ENCODE peak calls at places on chromosome 6, in ten cellular contexts. J is Calu3, H is right lobe of liver, F is PC-3, S is choroid plexus epithelial cell, R is lung, E is Panc1, M is transverse colon, P is left lung, K is body of pancreas. Z is an unnamed sample.

GRCh38 chr6:167898673-167899311 is 72.1 kb downstream of the AFDN start:
- DNase-seq in J (no peak), P (no peak), E (no peak), K (no peak), M (no peak), S (peak), R (no peak), F (peak), H (no peak), Z (no peak)

GRCh38 chr6:1024587-1024986 is 287.3 kb upstream of the FOXQ1 start:
- DNase-seq in H (no peak), P (no peak), E (no peak), J (no peak), R (peak), M (peak), S (peak), K (peak), F (peak), Z (no peak)

GRCh38 chr6:54188832-54189231 is 77.6 kb downstream of the MLIP start:
- DNase-seq in H (no peak), F (no peak), P (no peak), R (no peak), S (peak), M (no peak), E (no peak), K (no peak), J (no peak), Z (no peak)

GRCh38 chr6:157317129-157317814 is 6.0 kb downstream of the TMEM242 start:
- DNase-seq in M (peak), J (peak), K (peak), H (peak), E (peak), S (peak), R (peak), P (no peak), F (peak), Z (no peak)

GRCh38 chr6:41939848-41940758 is 1.5 kb downstream of the CCND3 start:
- DNase-seq in K (no peak), M (peak), F (peak), J (peak), H (peak), E (no peak), R (peak), P (peak), S (peak), Z (peak)

GRCh38 chr6:123393333-123393732 is 243.4 kb downstream of the TRDN start:
- DNase-seq in P (no peak), M (no peak), R (no peak), S (peak), K (no peak), F (peak), H (no peak), J (no peak), E (no peak), Z (no peak)

GRCh38 chr6:92376711-92377110 is 1042.6 kb downstream of the EPHA7 start:
- DNase-seq in P (no peak), E (no peak), F (no peak), R (no peak), M (no peak), K (no peak), J (no peak), S (no peak), H (no peak), Z (no peak)

GRCh38 chr6:138856654-138857053 is 60.8 kb downstream of the ECT2L start:
- DNase-seq in F (no peak), S (no peak), P (no peak), H (no peak), R (no peak), E (no peak), M (no peak), J (no peak), K (no peak), Z (no peak)

GRCh38 chr6:134619789-134620188 is 301.9 kb upstream of the SGK1 start:
- DNase-seq in J (peak), E (no peak), M (no peak), S (peak), H (no peak), F (peak), K (no peak), R (no peak), P (no peak), Z (no peak)

GRCh38 chr6:51902261-51902764 is 185.1 kb downstream of the PKHD1 start:
- DNase-seq in H (no peak), M (no peak), E (no peak), K (no peak), R (no peak), S (no peak), J (no peak), F (no peak), P (no peak), Z (no peak)

GRCh38 chr6:125174626-125175025 is 21.1 kb downstream of the TPD52L1 start:
- DNase-seq in K (no peak), R (no peak), E (no peak), J (no peak), M (no peak), P (no peak), S (peak), H (peak), F (no peak), Z (no peak)

GRCh38 chr6:146028250-146028789 is 542 bp upstream of the GRM1 start:
- DNase-seq in P (peak), M (peak), R (no peak), J (peak), H (peak), E (no peak), S (peak), K (peak), F (peak), Z (peak)

GRCh38 chr6:104623052-104623690 is 236.5 kb downstream of the HACE1 start:
- DNase-seq in M (no peak), F (peak), E (no peak), P (no peak), J (peak), S (peak), R (no peak), H (no peak), K (no peak), Z (no peak)

GRCh38 chr6:113496157-113496556 is 361.0 kb upstream of the MARCKS start:
- DNase-seq in J (no peak), S (peak), P (no peak), M (no peak), F (no peak), E (no peak), H (no peak), K (no peak), R (no peak), Z (no peak)

GRCh38 chr6:104887350-104887749 is 27.6 kb upstream of the HACE1 start:
- DNase-seq in R (no peak), J (no peak), E (no peak), F (peak), P (no peak), K (no peak), S (peak), M (no peak), H (no peak), Z (peak)

GRCh38 chr6:1081566-1081965 is 230.3 kb upstream of the FOXQ1 start:
- DNase-seq in K (no peak), M (no peak), S (no peak), J (no peak), P (no peak), E (no peak), F (no peak), H (no peak), R (no peak), Z (no peak)

GRCh38 chr6:137696765-137697164 is 170.3 kb upstream of the TNFAIP3 start:
- DNase-seq in R (no peak), J (no peak), E (no peak), H (no peak), F (no peak), M (no peak), S (no peak), P (no peak), K (no peak), Z (no peak)

GRCh38 chr6:168508903-168509302 is 67.9 kb downstream of the SMOC2 start:
- DNase-seq in H (no peak), E (no peak), P (no peak), F (no peak), S (no peak), J (no peak), R (no peak), M (no peak), K (no peak), Z (no peak)

GRCh38 chr6:70241991-70242420 is 60.9 kb downstream of the COL9A1 start:
- DNase-seq in E (no peak), P (peak), M (peak), J (peak), R (no peak), K (peak), H (no peak), S (no peak), F (no peak), Z (no peak)

GRCh38 chr6:139291813-139292619 is at the start of gene TXLNB:
- DNase-seq in H (no peak), M (peak), K (peak), F (no peak), P (peak), J (no peak), R (peak), E (no peak), S (peak), Z (no peak)

GRCh38 chr6:133947302-133947900 is 5.6 kb upstream of the TBPL1 start:
- DNase-seq in S (no peak), K (peak), M (peak), R (no peak), F (no peak), H (peak), P (no peak), E (no peak), J (no peak), Z (no peak)

GRCh38 chr6:84284428-84285033 is 57.1 kb upstream of the CEP162 start:
- DNase-seq in S (peak), P (no peak), M (no peak), E (no peak), H (no peak), K (peak), F (peak), J (peak), R (no peak), Z (no peak)

GRCh38 chr6:93266418-93266817 is 152.9 kb downstream of the EPHA7 start:
- DNase-seq in R (no peak), M (no peak), S (no peak), K (no peak), F (no peak), J (no peak), E (no peak), H (no peak), P (no peak), Z (no peak)

GRCh38 chr6:109531446-109531845 is 48.4 kb upstream of the ZBTB24 start:
- DNase-seq in H (no peak), E (no peak), R (no peak), K (no peak), M (no peak), F (no peak), J (no peak), S (no peak), P (no peak), Z (no peak)

GRCh38 chr6:67016921-67017460 is 1310.0 kb upstream of the EYS start:
- DNase-seq in R (no peak), S (no peak), H (no peak), M (no peak), P (no peak), K (no peak), E (no peak), J (no peak), F (no peak), Z (no peak)

GRCh38 chr6:148854992-148855391 is 108.2 kb downstream of the UST start:
- DNase-seq in J (no peak), F (no peak), P (no peak), S (no peak), E (no peak), H (no peak), M (no peak), R (no peak), K (no peak), Z (no peak)
- TF ChIP-seq CTCF in J (no peak), F (no peak), P (no peak), S (no peak), E (no peak), H (no peak), M (no peak), R (no peak), K (no peak), Z (no peak)

DNA sequence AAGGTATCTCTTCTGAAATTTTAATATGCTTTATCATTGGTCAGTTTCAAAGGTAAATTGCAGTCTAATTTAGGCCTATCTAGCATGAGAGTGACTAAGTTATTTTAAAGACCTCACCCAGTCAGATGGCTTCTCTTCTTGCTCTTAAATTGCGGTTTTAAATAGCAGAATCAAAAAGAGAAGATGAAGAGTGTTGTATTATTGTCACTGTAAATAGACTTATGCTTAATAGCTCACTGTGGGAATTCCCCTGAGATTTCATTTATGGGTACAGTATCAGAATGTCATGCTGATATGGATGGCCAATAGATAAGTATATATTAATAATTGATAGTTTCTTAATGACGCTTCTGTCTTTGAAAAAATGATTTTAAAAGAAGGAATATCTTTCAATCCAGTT is 35.7 kb downstream of the AIG1 start:
- DNase-seq in S (no peak), H (no peak), M (no peak), K (no peak), P (no peak), J (no peak), E (no peak), F (no peak), R (no peak), Z (no peak)
- TF ChIP-seq CTCF in S (no peak), H (no peak), M (no peak), K (no peak), P (no peak), J (no peak), E (no peak), F (no peak), R (no peak), Z (no peak)

GRCh38 chr6:72522735-72523141 is 99.1 kb upstream of the KCNQ5 start:
- DNase-seq in M (no peak), H (no peak), E (no peak), F (peak), R (no peak), S (no peak), P (no peak), K (peak), J (peak), Z (no peak)
- TF ChIP-seq CTCF in M (no peak), H (no peak), E (peak), F (peak), R (no peak), S (peak), P (no peak), K (no peak), J (no peak), Z (peak)

GRCh38 chr6:23413327-23414203 is 712.5 kb upstream of the NRSN1 start:
- DNase-seq in P (no peak), H (no peak), E (no peak), R (no peak), K (no peak), S (peak), F (no peak), M (no peak), J (no peak), Z (no peak)

GRCh38 chr6:23414922-23415321 is 711.1 kb upstream of the NRSN1 start:
- DNase-seq in J (no peak), K (no peak), S (no peak), P (no peak), M (no peak), R (no peak), F (no peak), E (no peak), H (no peak), Z (no peak)

GRCh38 chr6:23415819-23416427 is 710.1 kb upstream of the NRSN1 start:
- DNase-seq in M (no peak), F (no peak), E (no peak), P (no peak), S (no peak), J (no peak), H (no peak), K (no peak), R (no peak), Z (no peak)

GRCh38 chr6:23412770-23413169 is 713.2 kb upstream of the NRSN1 start:
- DNase-seq in M (no peak), J (no peak), H (no peak), P (no peak), R (no peak), F (peak), S (no peak), K (no peak), E (no peak), Z (no peak)

DNA sequence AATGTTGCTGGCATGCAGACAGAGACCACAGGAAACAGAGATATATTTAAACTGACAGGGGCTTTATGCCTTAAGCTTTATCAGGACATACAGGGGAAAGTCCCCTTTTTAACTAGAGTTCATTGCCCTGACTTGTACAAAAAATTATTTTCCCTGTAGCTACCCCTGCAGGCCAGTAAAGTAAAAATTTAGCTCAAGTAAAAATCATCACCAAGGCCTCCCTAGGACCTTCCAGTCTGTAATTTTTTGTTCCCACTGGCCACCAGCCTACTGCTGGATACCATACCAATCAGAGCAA is 711.9 kb upstream of the NRSN1 start:
- DNase-seq in E (no peak), P (no peak), K (no peak), M (no peak), J (peak), F (peak), H (no peak), R (no peak), S (peak), Z (no peak)
- TF ChIP-seq CTCF in E (peak), P (no peak), K (peak), M (no peak), J (no peak), F (peak), H (peak), R (no peak), S (peak), Z (peak)

GRCh38 chr6:43368517-43369160 is 808 bp downstream of the ZNF318 start:
- DNase-seq in F (peak), H (peak), P (peak), R (peak), J (peak), M (peak), S (peak), K (peak), E (no peak), Z (peak)

GRCh38 chr6:43369174-43370002 is at the start of gene ZNF318:
- DNase-seq in R (peak), J (peak), S (peak), M (peak), H (peak), P (peak), E (peak), F (peak), K (peak), Z (peak)

GRCh38 chr6:43373252-43373875 is 3.9 kb upstream of the ZNF318 start:
- DNase-seq in S (no peak), E (no peak), R (no peak), F (no peak), P (no peak), M (no peak), H (no peak), K (peak), J (no peak), Z (no peak)

GRCh38 chr6:43367245-43367984 is 2.0 kb downstream of the ZNF318 start:
- DNase-seq in P (no peak), R (no peak), J (no peak), M (no peak), S (no peak), F (no peak), E (no peak), K (no peak), H (no peak), Z (no peak)
- TF ChIP-seq CTCF in P (no peak), R (no peak), J (no peak), M (no peak), S (no peak), F (no peak), E (no peak), K (no peak), H (no peak), Z (no peak)